ENCODE peak calls at places on chromosome 18, in eight cellular contexts. N is lung microvascular endothelial cell; J is putamen; A is stimulated activated CD4-positive, alpha-beta T cell treated with anti-CD3 and anti-CD28 coated beads, Interleukin-4, amount 100 ng/mL, for 24 hours; K is RCC 7860; X is epithelial cell of esophagus; Q is HuH-7.5; H is activated CD4-positive, alpha-beta T cell treated with anti-CD3 and anti-CD28 coated beads, Interleukin-2, amount 50 U/mL, for 4 hours. R is an unnamed sample.

GRCh38 chr18:75121266-75121665 is 87.7 kb downstream of the PTGR3 start:
- DNase-seq in N (no peak), J (no peak), A (no peak), K (no peak), X (no peak), Q (no peak), H (no peak), R (no peak)

GRCh38 chr18:35818353-35818667 is 154.2 kb upstream of the RMP24 start:
- DNase-seq in N (no peak), J (no peak), A (no peak), K (no peak), X (no peak), Q (no peak), H (no peak), R (no peak)

GRCh38 chr18:23981369-23981768 is 33.2 kb upstream of the TTC39C start:
- DNase-seq in N (no peak), J (no peak), A (no peak), K (no peak), X (no peak), Q (no peak), H (no peak), R (no peak)

GRCh38 chr18:68847219-68847860 is 49.5 kb downstream of the CCDC102B start:
- DNase-seq in N (peak), J (no peak), A (no peak), K (no peak), X (peak), Q (no peak), H (no peak), R (peak)

GRCh38 chr18:57915241-57915640 is 112.1 kb upstream of the ATP8B1 start:
- DNase-seq in N (no peak), J (peak), A (no peak), K (no peak), X (no peak), Q (no peak), H (no peak), R (no peak)

GRCh38 chr18:73824684-73825083 is 322.9 kb downstream of the FBXO15 start:
- DNase-seq in N (no peak), J (no peak), A (no peak), K (no peak), X (no peak), Q (no peak), H (no peak), R (no peak)

GRCh38 chr18:61579581-61579980 is 246.4 kb downstream of the CDH20 start:
- DNase-seq in N (peak), J (no peak), A (no peak), K (no peak), X (no peak), Q (no peak), H (no peak), R (no peak)

GRCh38 chr18:70181725-70182124 is 23.8 kb downstream of the RTTN start:
- DNase-seq in N (no peak), J (no peak), A (no peak), K (no peak), X (no peak), Q (no peak), H (no peak), R (no peak)

GRCh38 chr18:34978533-34978893 is 62.7 kb upstream of the MAPRE2 start:
- DNase-seq in N (no peak), J (no peak), A (no peak), K (no peak), X (no peak), Q (no peak), H (no peak), R (no peak)

GRCh38 chr18:63427566-63427965 is 5.3 kb upstream of the VPS4B start:
- DNase-seq in N (no peak), J (no peak), A (no peak), K (peak), X (peak), Q (no peak), H (no peak), R (peak)

GRCh38 chr18:80103231-80103630 is 5.8 kb upstream of the ADNP2 start:
- DNase-seq in N (peak), J (no peak), A (no peak), K (no peak), X (peak), Q (no peak), H (no peak), R (peak)

GRCh38 chr18:74623047-74623816 is 25.6 kb downstream of the ZNF407 start:
- DNase-seq in N (peak), J (no peak), A (no peak), K (no peak), X (peak), Q (no peak), H (peak), R (peak)

GRCh38 chr18:79933765-79934164 is 17.7 kb downstream of the SLC66A2 start:
- DNase-seq in N (peak), J (no peak), A (no peak), K (no peak), X (no peak), Q (no peak), H (no peak), R (no peak)

GRCh38 chr18:55319517-55319905 is 268.5 kb downstream of the TCF4 start:
- DNase-seq in N (peak), J (no peak), A (no peak), K (no peak), X (no peak), Q (no peak), H (no peak), R (no peak)

GRCh38 chr18:13107074-13107473 is 111.5 kb upstream of the LDLRAD4 start:
- DNase-seq in N (no peak), J (no peak), A (no peak), K (no peak), X (no peak), Q (no peak), H (no peak), R (no peak)

GRCh38 chr18:62324355-62324828 is 718 bp upstream of the TNFRSF11A start:
- DNase-seq in N (no peak), J (no peak), A (no peak), K (no peak), X (no peak), Q (no peak), H (no peak), R (no peak)

GRCh38 chr18:9103488-9103887 is 989 bp downstream of the NDUFV2 start:
- DNase-seq in N (peak), J (no peak), A (no peak), K (peak), X (no peak), Q (no peak), H (no peak), R (peak)

GRCh38 chr18:51522821-51523220 is 325.3 kb upstream of the MEX3C start:
- DNase-seq in N (peak), J (no peak), A (no peak), K (no peak), X (peak), Q (no peak), H (no peak), R (peak)